ENCODE peak calls at places on chromosomes 4 and X, in eight cellular contexts. One of them, this sample, is unnamed. For H3K4me1, the result is how much of the 10 kb centered on the place peaks cover.

GRCh38 chr4:3690576-3691152 is 75.5 kb upstream of the ADRA2C start:
- DNase-seq in H1: no peak
- DNase-seq in mammary epithelial cell: no peak
- DNase-seq in neuronal stem cell: no peak
- DNase-seq in uterus: no peak
- DNase-seq in spleen: peak
- DNase-seq in pancreas: no peak
- DNase-seq in transverse colon: no peak
- DNase-seq in this sample: no peak

GRCh38 chr4:145979160-145979559 is 40.5 kb upstream of the ZNF827 start:
- DNase-seq in transverse colon: no peak
- DNase-seq in H1: no peak
- DNase-seq in uterus: no peak
- DNase-seq in neuronal stem cell: no peak
- DNase-seq in mammary epithelial cell: no peak
- DNase-seq in spleen: no peak
- DNase-seq in pancreas: no peak
- DNase-seq in this sample: no peak

GRCh38 chrX:23223169-23223568 is 111.5 kb upstream of the PTCHD1 start:
- DNase-seq in mammary epithelial cell: no peak
- DNase-seq in transverse colon: no peak
- DNase-seq in spleen: no peak
- DNase-seq in pancreas: no peak
- DNase-seq in H1: no peak
- DNase-seq in neuronal stem cell: no peak
- DNase-seq in uterus: no peak
- DNase-seq in this sample: no peak

GRCh38 chrX:65705439-65705838 is 38.0 kb downstream of the MSN start:
- DNase-seq in pancreas: no peak
- DNase-seq in neuronal stem cell: no peak
- DNase-seq in H1: no peak
- DNase-seq in uterus: no peak
- DNase-seq in transverse colon: no peak
- DNase-seq in mammary epithelial cell: no peak
- DNase-seq in spleen: no peak
- DNase-seq in this sample: no peak

GRCh38 chr4:61003301-61003700 is 196.8 kb upstream of the ADGRL3 start:
- DNase-seq in uterus: no peak
- DNase-seq in spleen: no peak
- DNase-seq in H1: no peak
- DNase-seq in pancreas: no peak
- DNase-seq in neuronal stem cell: no peak
- DNase-seq in mammary epithelial cell: peak
- DNase-seq in transverse colon: no peak
- DNase-seq in this sample: no peak

GRCh38 chr4:154194649-154195048 is 296.9 kb downstream of the DCHS2 start:
- DNase-seq in transverse colon: no peak
- DNase-seq in spleen: no peak
- DNase-seq in neuronal stem cell: no peak
- DNase-seq in pancreas: no peak
- DNase-seq in uterus: no peak
- DNase-seq in mammary epithelial cell: no peak
- DNase-seq in H1: no peak
- DNase-seq in this sample: no peak

GRCh38 chr4:128468485-128468989 is 180.9 kb upstream of the PGRMC2 start:
- DNase-seq in transverse colon: peak
- DNase-seq in pancreas: peak
- DNase-seq in H1: no peak
- DNase-seq in spleen: no peak
- DNase-seq in mammary epithelial cell: peak
- DNase-seq in uterus: peak
- DNase-seq in neuronal stem cell: no peak
- DNase-seq in this sample: no peak

GRCh38 chr4:87975466-87975865 is at the start of gene SPP1:
- DNase-seq in H1: no peak
- DNase-seq in mammary epithelial cell: peak
- DNase-seq in uterus: no peak
- DNase-seq in pancreas: peak
- DNase-seq in spleen: peak
- DNase-seq in transverse colon: no peak
- DNase-seq in neuronal stem cell: peak
- DNase-seq in this sample: peak

GRCh38 chr4:141853091-141853734 is 216.8 kb downstream of the IL15 start:
- DNase-seq in mammary epithelial cell: peak
- DNase-seq in transverse colon: peak
- DNase-seq in neuronal stem cell: no peak
- DNase-seq in H1: no peak
- DNase-seq in uterus: no peak
- DNase-seq in pancreas: peak
- DNase-seq in spleen: no peak
- DNase-seq in this sample: no peak

GRCh38 chr4:45566896-45567603 is 556.8 kb downstream of the GABRG1 start:
- DNase-seq in uterus: no peak
- DNase-seq in H1: no peak
- DNase-seq in transverse colon: no peak
- DNase-seq in mammary epithelial cell: no peak
- DNase-seq in spleen: no peak
- DNase-seq in pancreas: no peak
- DNase-seq in neuronal stem cell: no peak
- DNase-seq in this sample: no peak

GRCh38 chr4:67928547-67928946 is 34.7 kb downstream of the TMPRSS11A start:
- DNase-seq in uterus: no peak
- DNase-seq in transverse colon: no peak
- DNase-seq in H1: no peak
- DNase-seq in neuronal stem cell: no peak
- DNase-seq in pancreas: no peak
- DNase-seq in mammary epithelial cell: peak
- DNase-seq in spleen: no peak
- DNase-seq in this sample: no peak

GRCh38 chr4:108303488-108304177 is 134.9 kb upstream of the LEF1 start:
- DNase-seq in H1: no peak
- DNase-seq in neuronal stem cell: no peak
- DNase-seq in pancreas: no peak
- DNase-seq in uterus: no peak
- DNase-seq in transverse colon: no peak
- DNase-seq in mammary epithelial cell: peak
- DNase-seq in spleen: no peak
- DNase-seq in this sample: no peak

GRCh38 chr4:108301583-108302256 is 133.0 kb upstream of the LEF1 start:
- DNase-seq in pancreas: no peak
- DNase-seq in H1: no peak
- DNase-seq in neuronal stem cell: no peak
- DNase-seq in spleen: no peak
- DNase-seq in mammary epithelial cell: no peak
- DNase-seq in transverse colon: no peak
- DNase-seq in uterus: no peak
- DNase-seq in this sample: no peak
- H3K27ac ChIP-seq in pancreas: no peak
- H3K27ac ChIP-seq in H1: no peak
- H3K27ac ChIP-seq in neuronal stem cell: no peak
- H3K27ac ChIP-seq in spleen: no peak
- H3K27ac ChIP-seq in mammary epithelial cell: no peak
- H3K27ac ChIP-seq in transverse colon: no peak
- H3K27ac ChIP-seq in uterus: no peak
- H3K27ac ChIP-seq in this sample: no peak

DNA sequence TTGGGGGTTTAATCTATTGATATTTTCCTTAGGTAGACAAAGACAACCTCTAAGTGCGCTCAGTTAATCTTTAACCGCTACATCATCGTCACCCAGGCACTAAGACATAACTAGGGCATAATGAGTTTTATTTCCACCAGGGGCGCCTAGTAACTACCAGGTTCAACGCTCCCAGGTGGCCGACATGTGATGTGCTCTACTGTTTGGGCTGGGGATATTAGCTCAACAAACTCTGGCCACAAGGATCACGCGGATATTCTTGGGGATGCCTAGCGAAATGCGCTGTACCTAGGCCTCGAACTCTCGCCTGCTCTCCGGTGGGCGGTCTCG is 915 bp upstream of the RAB33B start:
- DNase-seq in uterus: no peak
- DNase-seq in transverse colon: peak
- DNase-seq in pancreas: no peak
- DNase-seq in neuronal stem cell: no peak
- DNase-seq in H1: no peak
- DNase-seq in spleen: no peak
- DNase-seq in mammary epithelial cell: peak
- DNase-seq in this sample: no peak
- H3K4me1 ChIP-seq in uterus: under half
- H3K4me1 ChIP-seq in transverse colon: under half
- H3K4me1 ChIP-seq in pancreas: under half
- H3K4me1 ChIP-seq in neuronal stem cell: under half
- H3K4me1 ChIP-seq in H1: under half
- H3K4me1 ChIP-seq in spleen: half or more
- H3K4me1 ChIP-seq in mammary epithelial cell: under half
- H3K4me1 ChIP-seq in this sample: under half

GRCh38 chrX:100647095-100647494 is 3.1 kb downstream of the SRPX2 start:
- DNase-seq in spleen: no peak
- DNase-seq in H1: no peak
- DNase-seq in neuronal stem cell: no peak
- DNase-seq in uterus: peak
- DNase-seq in mammary epithelial cell: no peak
- DNase-seq in pancreas: no peak
- DNase-seq in transverse colon: no peak
- DNase-seq in this sample: no peak
- H3K27ac ChIP-seq in spleen: no peak
- H3K27ac ChIP-seq in H1: no peak
- H3K27ac ChIP-seq in neuronal stem cell: no peak
- H3K27ac ChIP-seq in uterus: peak
- H3K27ac ChIP-seq in mammary epithelial cell: no peak
- H3K27ac ChIP-seq in pancreas: no peak
- H3K27ac ChIP-seq in transverse colon: peak
- H3K27ac ChIP-seq in this sample: no peak

DNA sequence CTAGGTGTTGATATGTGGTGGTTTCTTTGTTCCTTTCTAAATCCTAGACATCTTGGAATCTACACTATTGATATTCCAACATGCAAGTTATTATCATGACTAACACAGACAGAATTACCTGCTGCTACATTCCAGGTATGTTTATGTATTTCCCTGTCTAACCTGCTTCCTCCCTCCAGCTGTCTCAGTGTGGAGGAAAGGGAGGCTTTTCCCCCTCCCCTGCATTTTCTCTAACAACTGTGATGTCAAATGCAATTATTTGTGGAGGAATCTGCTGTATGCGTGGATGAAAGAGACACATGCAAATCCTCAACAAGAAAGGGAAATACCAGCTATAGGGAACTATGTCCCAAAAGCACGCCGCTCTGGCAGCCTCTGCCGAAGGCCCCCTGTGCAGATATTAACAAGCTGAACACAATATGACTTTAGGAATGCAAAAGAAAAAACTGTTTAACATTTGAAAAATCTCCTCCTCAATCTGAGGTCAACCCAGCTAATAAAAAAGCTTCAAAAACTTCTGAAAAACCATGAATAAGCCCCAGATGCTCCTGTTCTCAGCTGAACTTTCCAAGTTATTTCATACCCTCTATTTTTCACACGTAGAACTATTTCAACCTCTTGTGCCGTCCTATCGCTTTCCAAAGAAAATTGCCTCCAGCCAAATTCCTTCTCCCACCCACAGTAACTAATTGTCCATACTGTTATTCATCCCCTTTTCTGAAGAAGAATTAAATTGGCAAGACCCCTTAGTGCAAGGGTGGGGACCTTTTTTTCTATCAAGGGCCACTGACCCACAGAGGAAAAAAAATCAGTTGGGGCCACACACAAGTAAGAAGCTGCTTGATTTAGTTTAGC is 225.1 kb upstream of the GPC4 start:
- DNase-seq in H1: no peak
- DNase-seq in pancreas: no peak
- DNase-seq in neuronal stem cell: peak
- DNase-seq in mammary epithelial cell: no peak
- DNase-seq in uterus: no peak
- DNase-seq in spleen: no peak
- DNase-seq in transverse colon: no peak
- DNase-seq in this sample: no peak
- H3K4me1 ChIP-seq in H1: under half
- H3K4me1 ChIP-seq in pancreas: under half
- H3K4me1 ChIP-seq in neuronal stem cell: under half
- H3K4me1 ChIP-seq in mammary epithelial cell: under half
- H3K4me1 ChIP-seq in uterus: under half
- H3K4me1 ChIP-seq in spleen: under half
- H3K4me1 ChIP-seq in transverse colon: under half
- H3K4me1 ChIP-seq in this sample: under half

DNA sequence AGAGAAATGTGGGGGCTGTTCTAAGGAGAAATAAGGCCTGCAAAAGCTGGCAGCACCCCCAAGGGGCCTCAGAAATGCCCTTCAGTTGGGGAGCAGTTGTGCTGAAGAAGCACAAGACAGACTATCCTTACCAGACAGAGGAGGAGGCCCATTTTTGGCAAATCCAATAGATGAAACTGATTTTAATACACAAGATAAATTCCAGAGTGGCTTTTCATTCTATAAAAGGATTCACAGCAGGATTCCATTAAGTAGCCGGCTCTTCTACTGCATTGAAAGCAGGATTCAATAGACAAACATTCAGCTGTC is 8.1 kb downstream of the SEPTIN6 start:
- DNase-seq in H1: no peak
- DNase-seq in neuronal stem cell: no peak
- DNase-seq in mammary epithelial cell: no peak
- DNase-seq in pancreas: no peak
- DNase-seq in transverse colon: no peak
- DNase-seq in uterus: no peak
- DNase-seq in spleen: no peak
- DNase-seq in this sample: no peak
- H3K27ac ChIP-seq in H1: no peak
- H3K27ac ChIP-seq in neuronal stem cell: no peak
- H3K27ac ChIP-seq in mammary epithelial cell: no peak
- H3K27ac ChIP-seq in pancreas: no peak
- H3K27ac ChIP-seq in transverse colon: peak
- H3K27ac ChIP-seq in uterus: peak
- H3K27ac ChIP-seq in spleen: peak
- H3K27ac ChIP-seq in this sample: no peak

GRCh38 chr4:169249214-169249973 is 21.4 kb downstream of the SH3RF1 start:
- DNase-seq in neuronal stem cell: no peak
- DNase-seq in uterus: no peak
- DNase-seq in H1: no peak
- DNase-seq in spleen: no peak
- DNase-seq in pancreas: no peak
- DNase-seq in mammary epithelial cell: no peak
- DNase-seq in transverse colon: no peak
- DNase-seq in this sample: no peak
- H3K4me1 ChIP-seq in neuronal stem cell: under half
- H3K4me1 ChIP-seq in uterus: under half
- H3K4me1 ChIP-seq in H1: under half
- H3K4me1 ChIP-seq in spleen: under half
- H3K4me1 ChIP-seq in pancreas: under half
- H3K4me1 ChIP-seq in mammary epithelial cell: under half
- H3K4me1 ChIP-seq in transverse colon: under half
- H3K4me1 ChIP-seq in this sample: under half

This sample was measured in iPS DF 6.9.